ENCODE peak calls at places on chromosomes 2 and 18, in six cellular contexts. Z, E, U, V, N and I are unnamed samples.

GRCh38 chr2:33134764-33135560 is 188.2 kb downstream of the LTBP1 start:
- DNase-seq in Z (no peak), E (no peak), U (no peak), V (peak; percentile 47), N (no peak), I (no peak)

GRCh38 chr18:25121442-25121841 is 230.5 kb downstream of the ZNF521 start:
- DNase-seq in Z (no peak), E (no peak), U (no peak), V (no peak), N (no peak), I (no peak)

GRCh38 chr2:68594674-68595492 is 48.5 kb upstream of the PROKR1 start:
- DNase-seq in Z (peak; percentile 25), E (peak; percentile 32), U (peak; percentile 68), V (peak; percentile 49), N (peak; percentile 82), I (no peak)

GRCh38 chr2:118986733-118987132 is 44.7 kb downstream of the MARCO start:
- DNase-seq in Z (no peak), E (no peak), U (no peak), V (no peak), N (peak; percentile 24), I (no peak)

GRCh38 chr2:219619235-219619634 is 8.2 kb upstream of the SLC4A3 start:
- DNase-seq in Z (no peak), E (no peak), U (no peak), V (no peak), N (peak; percentile 71), I (no peak)

GRCh38 chr2:177331446-177331997 is 61.1 kb upstream of the AGPS start:
- DNase-seq in Z (no peak), E (no peak), U (no peak), V (no peak), N (no peak), I (no peak)

GRCh38 chr2:238948765-238949641 is 101.1 kb downstream of the TWIST2 start:
- DNase-seq in Z (no peak), E (no peak), U (no peak), V (no peak), N (peak; percentile 28), I (peak; percentile 1)

GRCh38 chr18:37669991-37670534 is 104.5 kb upstream of the CELF4 start:
- DNase-seq in Z (no peak), E (no peak), U (no peak), V (no peak), N (peak; percentile 51), I (peak; percentile 3)

GRCh38 chr2:1887106-1887505 is 142.8 kb upstream of the PXDN start:
- DNase-seq in Z (no peak), E (no peak), U (no peak), V (no peak), N (no peak), I (no peak)

GRCh38 chr2:56522605-56523089 is 338.9 kb downstream of the CCDC85A start:
- DNase-seq in Z (no peak), E (no peak), U (no peak), V (peak; percentile 30), N (no peak), I (peak; percentile 41)

GRCh38 chr18:24544141-24544498 is 83.7 kb downstream of the HRH4 start:
- DNase-seq in Z (peak; percentile 38), E (no peak), U (peak; percentile 22), V (no peak), N (no peak), I (no peak)

GRCh38 chr2:6960659-6961058 is 43.4 kb downstream of the RNF144A start:
- DNase-seq in Z (no peak), E (no peak), U (peak; percentile 44), V (no peak), N (peak; percentile 59), I (peak; percentile 48)

GRCh38 chr18:49394191-49394590 is 66.3 kb downstream of the DYM start:
- DNase-seq in Z (no peak), E (no peak), U (no peak), V (no peak), N (no peak), I (no peak)

GRCh38 chr18:52069201-52069600 is 270.8 kb upstream of the DCC start:
- DNase-seq in Z (no peak), E (no peak), U (no peak), V (no peak), N (no peak), I (no peak)

GRCh38 chr2:239779592-239779983 is 245.6 kb downstream of the NDUFA10 start:
- DNase-seq in Z (no peak), E (no peak), U (peak; percentile 9), V (no peak), N (no peak), I (no peak)

GRCh38 chr18:8400193-8400752 is 209.0 kb upstream of the RAB12 start:
- DNase-seq in Z (no peak), E (no peak), U (no peak), V (no peak), N (no peak), I (no peak)

GRCh38 chr18:39149211-39149806 is 1583.7 kb upstream of the CELF4 start:
- DNase-seq in Z (peak; percentile 5), E (no peak), U (no peak), V (no peak), N (no peak), I (no peak)

GRCh38 chr2:23693606-23693951 is 233.3 kb downstream of the ATAD2B start:
- DNase-seq in Z (no peak), E (no peak), U (no peak), V (no peak), N (no peak), I (no peak)

GRCh38 chr2:113080134-113080533 is 12.4 kb downstream of the IL1F10 start:
- DNase-seq in Z (peak; percentile 47), E (no peak), U (peak; percentile 55), V (peak; percentile 52), N (peak; percentile 91), I (peak; percentile 22)

GRCh38 chr2:144349674-144350073 is 170.2 kb downstream of the ZEB2 start:
- DNase-seq in Z (no peak), E (no peak), U (no peak), V (no peak), N (no peak), I (no peak)

GRCh38 chr2:5673148-5673860 is 18.9 kb upstream of the SOX11 start:
- DNase-seq in Z (no peak), E (no peak), U (no peak), V (no peak), N (peak; percentile 78), I (no peak)

GRCh38 chr2:36482576-36483214 is 115.3 kb downstream of the FEZ2 start:
- DNase-seq in Z (no peak), E (no peak), U (no peak), V (no peak), N (no peak), I (peak; percentile 68)

DNA sequence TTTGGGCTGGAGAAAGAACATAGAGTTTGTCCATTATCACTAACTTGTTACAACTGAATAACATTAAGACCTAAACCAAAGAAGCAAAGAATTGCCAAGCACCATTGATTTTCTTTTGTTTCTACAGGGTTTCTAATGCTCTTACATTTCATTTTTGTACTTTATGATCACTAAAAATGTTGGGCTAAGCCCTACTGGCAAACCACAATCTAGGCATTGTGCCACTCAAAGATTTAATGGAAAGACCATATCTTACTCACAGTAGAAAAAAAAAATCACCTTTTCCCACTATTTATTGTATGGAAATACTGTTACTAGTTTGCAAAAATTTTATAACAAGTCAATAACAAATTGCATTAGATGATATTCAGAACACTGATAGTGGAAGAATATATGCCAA is 447.4 kb upstream of the PKDCC start:
- DNase-seq in Z (no peak), E (no peak), U (no peak), V (no peak), N (no peak), I (no peak)
- H3K4me1 ChIP-seq in Z (no peaks in the 10 kb centered on the region), E (no peaks in the 10 kb centered on the region), U (peaks cover 18% of the 10 kb centered on the region), V (peaks cover 2% of the 10 kb centered on the region), N (no peaks in the 10 kb centered on the region), I (no peaks in the 10 kb centered on the region)

GRCh38 chr2:201127128-201127521 is 11.2 kb downstream of the CFLAR start:
- DNase-seq in Z (no peak), E (no peak), U (no peak), V (no peak), N (no peak), I (no peak)
- H3K4me1 ChIP-seq in Z (peaks cover 72% of the 10 kb centered on the region), E (peaks cover 98% of the 10 kb centered on the region), U (peaks cover 100% of the 10 kb centered on the region), V (peaks cover 48% of the 10 kb centered on the region), N (peaks cover 26% of the 10 kb centered on the region), I (peaks cover 5% of the 10 kb centered on the region)

GRCh38 chr2:187991389-187991788 is 300.3 kb upstream of the GULP1 start:
- DNase-seq in Z (no peak), E (no peak), U (no peak), V (no peak), N (no peak), I (no peak)
- H3K4me1 ChIP-seq in Z (peaks cover 5% of the 10 kb centered on the region), E (no peaks in the 10 kb centered on the region), U (no peaks in the 10 kb centered on the region), V (no peaks in the 10 kb centered on the region), N (peaks cover 7% of the 10 kb centered on the region), I (no peaks in the 10 kb centered on the region)

DNA sequence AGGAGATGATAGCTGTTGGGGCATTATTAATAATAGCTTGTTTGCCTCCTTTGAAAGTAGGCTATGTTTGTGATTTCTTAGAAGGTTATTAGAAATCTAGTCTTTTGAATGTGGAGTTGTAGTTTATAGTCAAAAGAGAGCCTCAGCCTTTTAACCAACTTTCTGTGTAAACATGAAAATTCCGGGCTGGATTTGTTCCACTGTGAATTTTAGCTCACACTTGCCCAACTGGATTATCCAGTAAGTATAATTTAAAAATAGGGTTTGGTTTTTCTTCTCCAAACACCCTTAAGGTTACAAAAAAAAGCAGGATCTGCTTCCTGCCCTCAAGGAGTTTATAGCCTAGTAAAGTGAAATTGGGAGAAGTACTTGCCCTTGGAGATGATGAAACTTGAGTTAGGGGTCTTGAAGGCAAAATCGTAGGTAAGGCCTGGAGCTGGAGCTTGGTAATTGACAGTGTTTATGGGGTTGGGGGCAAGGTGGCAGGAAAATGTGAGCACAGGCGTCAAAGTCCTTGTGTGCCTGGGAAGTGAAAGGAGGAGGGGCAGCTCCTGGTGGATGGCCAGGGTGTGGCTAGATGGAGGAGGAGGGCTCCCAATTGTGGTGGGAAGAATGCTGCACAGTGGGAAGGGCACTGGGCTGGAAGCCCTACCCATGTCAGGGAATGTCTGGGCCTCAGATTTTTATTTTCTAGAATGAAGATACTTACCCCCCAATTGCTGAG is 21.3 kb downstream of the ITGA6 start:
- DNase-seq in Z (no peak), E (no peak), U (no peak), V (no peak), N (no peak), I (peak; percentile 59)
- H3K4me1 ChIP-seq in Z (peaks cover 63% of the 10 kb centered on the region), E (peaks cover 19% of the 10 kb centered on the region), U (no peaks in the 10 kb centered on the region), V (peaks cover 7% of the 10 kb centered on the region), N (no peaks in the 10 kb centered on the region), I (peaks cover 14% of the 10 kb centered on the region)

GRCh38 chr18:61199131-61199903 is 133.9 kb upstream of the CDH20 start:
- DNase-seq in Z (no peak), E (no peak), U (no peak), V (no peak), N (no peak), I (no peak)
- H3K4me1 ChIP-seq in Z (no peaks in the 10 kb centered on the region), E (no peaks in the 10 kb centered on the region), U (no peaks in the 10 kb centered on the region), V (no peaks in the 10 kb centered on the region), N (no peaks in the 10 kb centered on the region), I (no peaks in the 10 kb centered on the region)